ENCODE peak calls at places on chromosomes 6 and 20, in seven cellular contexts. O, F, C, W, J, H and D are unnamed samples.

GRCh38 chr20:51760905-51761544 is 7.2 kb downstream of the ATP9A start:
- DNase-seq in O (no peak), F (no peak), C (peak; percentile 90), W (no peak), J (no peak), H (no peak), D (peak; percentile 56)

GRCh38 chr20:48826883-48827771 is 672 bp downstream of the PREX1 start:
- DNase-seq in O (peak; percentile 60), F (no peak), C (no peak), W (peak; percentile 37), J (no peak), H (no peak), D (peak; percentile 18)

GRCh38 chr6:41122373-41122772 is 31.8 kb downstream of the TREML1 start:
- DNase-seq in O (no peak), F (no peak), C (peak; percentile 13), W (no peak), J (no peak), H (no peak), D (peak; percentile 44)

GRCh38 chr6:56940463-56940862 is 14.4 kb upstream of the BEND6 start:
- DNase-seq in O (no peak), F (no peak), C (no peak), W (no peak), J (no peak), H (no peak), D (no peak)

GRCh38 chr6:88381289-88381642 is 215.1 kb upstream of the CNR1 start:
- DNase-seq in O (no peak), F (no peak), C (no peak), W (no peak), J (no peak), H (no peak), D (no peak)

GRCh38 chr20:62914970-62915457 is 11.3 kb downstream of the DIDO1 start:
- DNase-seq in O (peak; percentile 40), F (no peak), C (peak; percentile 39), W (no peak), J (no peak), H (no peak), D (no peak)

GRCh38 chr6:147035891-147036290 is 168.3 kb upstream of the STXBP5 start:
- DNase-seq in O (no peak), F (no peak), C (no peak), W (no peak), J (no peak), H (no peak), D (no peak)

GRCh38 chr6:168034537-168034936 is 37.1 kb downstream of the KIF25 start:
- DNase-seq in O (peak; percentile 31), F (no peak), C (no peak), W (no peak), J (no peak), H (no peak), D (no peak)

GRCh38 chr6:125587624-125588023 is 161.8 kb upstream of the HEY2 start:
- DNase-seq in O (no peak), F (no peak), C (peak; percentile 8), W (no peak), J (no peak), H (no peak), D (no peak)

GRCh38 chr6:136958168-136958567 is 36.1 kb downstream of the SLC35D3 start:
- DNase-seq in O (no peak), F (no peak), C (no peak), W (no peak), J (no peak), H (no peak), D (no peak)
- H3K4me1 ChIP-seq in O (no peaks in the 10 kb centered on the region), F (peaks cover 4% of the 10 kb centered on the region), C (no peaks in the 10 kb centered on the region), W (peaks cover 15% of the 10 kb centered on the region), J (peaks cover 3% of the 10 kb centered on the region), H (peaks cover 4% of the 10 kb centered on the region), D (no peaks in the 10 kb centered on the region)

GRCh38 chr6:108610270-108610839 is 49.6 kb downstream of the FOXO3 start:
- DNase-seq in O (no peak), F (no peak), C (no peak), W (no peak), J (no peak), H (no peak), D (no peak)
- H3K4me1 ChIP-seq in O (no peaks in the 10 kb centered on the region), F (peaks cover 37% of the 10 kb centered on the region), C (peaks cover 12% of the 10 kb centered on the region), W (peaks cover 88% of the 10 kb centered on the region), J (peaks cover 46% of the 10 kb centered on the region), H (peaks cover 14% of the 10 kb centered on the region), D (peaks cover 23% of the 10 kb centered on the region)

GRCh38 chr6:6893701-6894100 is 214.1 kb upstream of the RREB1 start:
- DNase-seq in O (no peak), F (no peak), C (no peak), W (no peak), J (no peak), H (no peak), D (no peak)
- H3K4me1 ChIP-seq in O (no peaks in the 10 kb centered on the region), F (peaks cover 3% of the 10 kb centered on the region), C (no peaks in the 10 kb centered on the region), W (peaks cover 13% of the 10 kb centered on the region), J (peaks cover 4% of the 10 kb centered on the region), H (no peaks in the 10 kb centered on the region), D (peaks cover 16% of the 10 kb centered on the region)

GRCh38 chr6:158860279-158860865 is 41.2 kb upstream of the EZR start:
- DNase-seq in O (no peak), F (no peak), C (no peak), W (no peak), J (no peak), H (no peak), D (no peak)

GRCh38 chr6:158867381-158868121 is 48.4 kb upstream of the EZR start:
- DNase-seq in O (peak; percentile 80), F (no peak), C (no peak), W (peak; percentile 38), J (no peak), H (no peak), D (peak; percentile 19)

GRCh38 chr6:158865769-158866168 is 46.6 kb upstream of the EZR start:
- DNase-seq in O (no peak), F (no peak), C (no peak), W (no peak), J (no peak), H (no peak), D (no peak)

GRCh38 chr6:158861686-158862381 is 42.7 kb upstream of the EZR start:
- DNase-seq in O (no peak), F (no peak), C (no peak), W (no peak), J (no peak), H (no peak), D (peak; percentile 13)

GRCh38 chr6:158863646-158864045 is 44.5 kb upstream of the EZR start:
- DNase-seq in O (no peak), F (no peak), C (peak; percentile 64), W (no peak), J (no peak), H (no peak), D (no peak)
- H3K4me1 ChIP-seq in O (peaks cover 3% of the 10 kb centered on the region), F (no peaks in the 10 kb centered on the region), C (peaks cover 14% of the 10 kb centered on the region), W (peaks cover 12% of the 10 kb centered on the region), J (no peaks in the 10 kb centered on the region), H (peaks cover 26% of the 10 kb centered on the region), D (peaks cover 1% of the 10 kb centered on the region)

GRCh38 chr20:46363874-46364669 is 42.3 kb downstream of the ELMO2 start:
- DNase-seq in O (peak; percentile 93), F (peak; percentile 88), C (peak; percentile 87), W (peak; percentile 87), J (peak; percentile 89), H (peak; percentile 39), D (peak; percentile 71)

GRCh38 chr20:46361811-46362210 is 44.6 kb downstream of the ELMO2 start:
- DNase-seq in O (no peak), F (no peak), C (no peak), W (no peak), J (no peak), H (no peak), D (no peak)

GRCh38 chr20:46364670-46365482 is 41.5 kb downstream of the ELMO2 start:
- DNase-seq in O (peak; percentile 43), F (no peak), C (no peak), W (no peak), J (no peak), H (no peak), D (no peak)

GRCh38 chr20:46361386-46361785 is 45.0 kb downstream of the ELMO2 start:
- DNase-seq in O (no peak), F (no peak), C (no peak), W (no peak), J (no peak), H (no peak), D (no peak)

GRCh38 chr20:46362931-46363872 is 43.2 kb downstream of the ELMO2 start:
- DNase-seq in O (peak; percentile 25), F (no peak), C (no peak), W (no peak), J (no peak), H (peak; percentile 25), D (no peak)
- H3K4me1 ChIP-seq in O (peaks cover 6% of the 10 kb centered on the region), F (peaks cover 17% of the 10 kb centered on the region), C (peaks cover 18% of the 10 kb centered on the region), W (peaks cover 72% of the 10 kb centered on the region), J (peaks cover 7% of the 10 kb centered on the region), H (peaks cover 36% of the 10 kb centered on the region), D (no peaks in the 10 kb centered on the region)

DNA sequence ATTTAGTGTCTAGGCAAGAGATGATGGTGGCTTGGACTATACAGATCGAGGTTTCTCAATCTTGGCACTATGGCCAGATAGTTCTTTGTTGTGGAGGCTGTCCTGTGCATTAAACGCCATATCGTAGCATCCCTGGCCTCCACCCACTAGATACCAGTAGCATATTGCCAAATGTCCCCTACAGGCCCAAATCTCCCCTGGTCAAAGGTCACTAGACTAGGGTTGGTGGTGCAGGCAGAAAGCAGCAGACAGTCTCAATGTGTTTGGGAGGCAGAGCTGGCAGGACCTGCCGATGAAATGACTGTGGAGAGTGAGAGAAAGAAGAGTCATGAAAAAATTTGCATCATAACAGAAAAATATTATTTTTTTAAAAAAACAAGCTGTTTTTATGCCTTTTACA is 63.0 kb downstream of the TRAM2 start:
- DNase-seq in O (peak; percentile 13), F (no peak), C (no peak), W (no peak), J (no peak), H (no peak), D (no peak)
- H3K4me1 ChIP-seq in O (no peaks in the 10 kb centered on the region), F (peaks cover 28% of the 10 kb centered on the region), C (peaks cover 86% of the 10 kb centered on the region), W (peaks cover 70% of the 10 kb centered on the region), J (peaks cover 20% of the 10 kb centered on the region), H (peaks cover 7% of the 10 kb centered on the region), D (peaks cover 51% of the 10 kb centered on the region)

DNA sequence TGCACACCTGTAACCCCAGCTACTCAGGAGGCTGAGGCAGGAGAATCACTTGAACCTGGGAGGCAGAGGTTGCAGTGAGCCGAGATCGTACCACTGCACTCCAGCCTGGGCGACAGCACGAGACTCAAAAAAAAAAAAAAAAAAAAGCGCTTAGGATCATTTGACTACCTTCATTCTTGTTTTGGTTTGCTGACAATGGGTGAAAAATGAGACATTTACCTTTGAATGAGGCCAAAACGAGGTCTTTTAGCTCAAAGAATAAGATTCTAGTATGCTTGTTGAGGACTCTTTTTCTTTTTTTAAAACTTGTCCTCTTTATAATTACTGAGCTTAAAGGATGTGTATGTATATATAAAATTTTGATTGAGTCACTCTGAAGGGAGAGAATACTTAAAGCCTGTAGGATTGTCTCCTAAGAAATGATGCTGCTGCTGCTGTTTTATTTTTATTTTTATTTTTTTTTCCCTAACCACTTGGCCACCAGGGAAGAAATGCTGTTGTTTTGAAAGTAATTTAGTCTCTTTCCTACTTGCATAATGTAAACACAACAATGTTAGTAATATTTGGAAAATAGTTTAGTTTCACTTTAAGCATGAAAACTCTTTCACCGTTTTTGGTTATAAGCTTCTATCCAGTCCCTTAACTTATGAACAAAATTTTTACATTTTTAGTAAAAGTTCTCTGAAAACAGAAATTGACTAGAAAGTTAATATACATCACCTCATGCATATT is 7.9 kb downstream of the UBR2 start:
- DNase-seq in O (no peak), F (no peak), C (no peak), W (no peak), J (no peak), H (no peak), D (no peak)
- H3K4me1 ChIP-seq in O (no peaks in the 10 kb centered on the region), F (peaks cover 10% of the 10 kb centered on the region), C (no peaks in the 10 kb centered on the region), W (peaks cover 83% of the 10 kb centered on the region), J (peaks cover 7% of the 10 kb centered on the region), H (peaks cover 8% of the 10 kb centered on the region), D (peaks cover 12% of the 10 kb centered on the region)